ENCODE peak calls at places on chromosomes 7 and 10, in four cellular contexts. P is NCI-H2029 treated with DMSO at 0.1 percent for 48 hours; R is neural progenitor cell; H is CD8-positive, alpha-beta T cell. S is an unnamed sample.

GRCh38 chr7:32298403-32299132 is 191.6 kb downstream of the LSM5 start:
- DNase-seq in P (no peak), R (peak), H (no peak), S (no peak)

GRCh38 chr7:28032738-28033380 is 147.7 kb downstream of the JAZF1 start:
- DNase-seq in P (no peak), R (no peak), H (no peak), S (no peak)

GRCh38 chr10:86654411-86655172 is at the start of gene OPN4:
- DNase-seq in P (no peak), R (no peak), H (no peak), S (no peak)

GRCh38 chr10:80468002-80468401 is 13.9 kb downstream of the TSPAN14 start:
- DNase-seq in P (no peak), R (peak), H (peak), S (no peak)

GRCh38 chr7:140623995-140624902 is 16.4 kb downstream of the DENND2A start:
- DNase-seq in P (no peak), R (no peak), H (no peak), S (no peak)

GRCh38 chr10:34547283-34547682 is 267.8 kb downstream of the PARD3 start:
- DNase-seq in P (no peak), R (no peak), H (no peak), S (no peak)

GRCh38 chr10:31467791-31468535 is 148.9 kb downstream of the ZEB1 start:
- DNase-seq in P (no peak), R (peak), H (no peak), S (no peak)

GRCh38 chr7:50552921-50553320 is 12.3 kb downstream of the DDC start:
- DNase-seq in P (no peak), R (peak), H (peak), S (peak)

GRCh38 chr7:1635401-1635800 is 34.7 kb upstream of the ELFN1 start:
- DNase-seq in P (no peak), R (no peak), H (no peak), S (no peak)

GRCh38 chr7:87328281-87328680 is 17.2 kb upstream of the CROT start:
- DNase-seq in P (no peak), R (peak), H (no peak), S (no peak)

GRCh38 chr10:90274721-90275468 is 573.5 kb downstream of the KIF20B start:
- DNase-seq in P (no peak), R (peak), H (no peak), S (no peak)

GRCh38 chr10:36612436-36612835 is 513.0 kb upstream of the ANKRD30A start:
- DNase-seq in P (no peak), R (peak), H (no peak), S (no peak)

GRCh38 chr7:471866-472639 is 47.6 kb downstream of the PDGFA start:
- DNase-seq in P (no peak), R (no peak), H (no peak), S (peak)

GRCh38 chr10:104274762-104275721 is 6.1 kb downstream of the GSTO2 start:
- DNase-seq in P (no peak), R (peak), H (peak), S (peak)

GRCh38 chr7:124720195-124720594 is 45.4 kb downstream of the GPR37 start:
- DNase-seq in P (no peak), R (no peak), H (no peak), S (peak)

GRCh38 chr10:4102802-4103344 is 317.9 kb upstream of the KLF6 start:
- DNase-seq in P (no peak), R (no peak), H (no peak), S (no peak)

GRCh38 chr10:15167411-15168295 is 840 bp downstream of the NMT2 start:
- DNase-seq in P (no peak), R (peak), H (peak), S (peak)

GRCh38 chr7:158616050-158616449 is 28.4 kb upstream of the PTPRN2 start:
- DNase-seq in P (no peak), R (no peak), H (no peak), S (no peak)

GRCh38 chr10:71939861-71940474 is 24.2 kb upstream of the CHST3 start:
- DNase-seq in P (no peak), R (no peak), H (no peak), S (no peak)

GRCh38 chr10:62083413-62083794 is 181.9 kb downstream of the ARID5B start:
- DNase-seq in P (no peak), R (no peak), H (no peak), S (peak)

GRCh38 chr7:87395442-87396020 is 50.1 kb downstream of the CROT start:
- DNase-seq in P (no peak), R (no peak), H (no peak), S (no peak)

GRCh38 chr10:132461683-132462231 is 64.8 kb downstream of the PWWP2B start:
- DNase-seq in P (no peak), R (no peak), H (no peak), S (no peak)

GRCh38 chr7:16235743-16236142 is 185.6 kb downstream of the CRPPA start:
- DNase-seq in P (no peak), R (no peak), H (no peak), S (no peak)

GRCh38 chr10:101843032-101843991 is at the start of gene KCNIP2:
- DNase-seq in P (peak), R (peak), H (peak), S (no peak)

GRCh38 chr7:66099551-66100407 is 14.9 kb upstream of the CRCP start:
- DNase-seq in P (peak), R (peak), H (peak), S (peak)

GRCh38 chr10:987635-987905 is 664 bp upstream of the GTPBP4 start:
- DNase-seq in P (no peak), R (peak), H (no peak), S (no peak)

GRCh38 chr10:133617196-133617595 is 9.4 kb downstream of the FRG2B start:
- DNase-seq in P (no peak), R (no peak), H (no peak), S (no peak)

GRCh38 chr10:69317175-69318086 is 39.1 kb downstream of the HK1 start:
- DNase-seq in P (no peak), R (no peak), H (no peak), S (peak)

GRCh38 chr10:49280001-49280408 is 19.0 kb upstream of the C10orf71 start:
- DNase-seq in P (no peak), R (no peak), H (no peak), S (no peak)

GRCh38 chr7:15937571-15937970 is 251.1 kb upstream of the MEOX2 start:
- DNase-seq in P (no peak), R (no peak), H (no peak), S (no peak)

GRCh38 chr10:124994573-124995473 is 52.9 kb downstream of the ZRANB1 start:
- DNase-seq in P (no peak), R (no peak), H (peak), S (no peak)

GRCh38 chr7:12909483-12909882 is 222.1 kb downstream of the ARL4A start:
- DNase-seq in P (no peak), R (no peak), H (no peak), S (no peak)

GRCh38 chr7:140876519-140877248 is 48.0 kb downstream of the BRAF start:
- DNase-seq in P (no peak), R (no peak), H (no peak), S (peak)

GRCh38 chr7:28666144-28666543 is 253.8 kb downstream of the CREB5 start:
- DNase-seq in P (no peak), R (no peak), H (no peak), S (no peak)

GRCh38 chr10:116961305-116962251 is 43.4 kb downstream of the SHTN1 start:
- DNase-seq in P (peak), R (no peak), H (no peak), S (no peak)

S was measured in kidney glomerular epithelial cell.